ENCODE peak calls at places on chromosomes 11 and 22, in six cellular contexts. A is HepG2, H is HCT116, K is endothelial cell of umbilical vein, N is H1, U is stomach. X is an unnamed sample.

GRCh38 chr11:19715373-19715772 is 2.7 kb downstream of the NAV2 start:
- DNase-seq in N (no peak), A (no peak), H (no peak), U (no peak), K (peak), X (no peak)

GRCh38 chr11:80436547-80436946 is 995.7 kb upstream of the TENM4 start:
- DNase-seq in H (no peak), K (peak), U (no peak), N (no peak), A (no peak), X (no peak)

GRCh38 chr11:12285106-12285505 is 92.3 kb upstream of the PARVA start:
- DNase-seq in U (no peak), N (no peak), A (no peak), K (peak), H (no peak), X (no peak)

GRCh38 chr11:77370217-77370616 is 68.7 kb upstream of the GDPD4 start:
- DNase-seq in A (no peak), N (no peak), K (no peak), U (no peak), H (no peak), X (no peak)

GRCh38 chr11:70844387-70844786 is 408.0 kb downstream of the SHANK2 start:
- DNase-seq in N (no peak), H (no peak), A (no peak), K (no peak), U (no peak), X (no peak)

GRCh38 chr22:40044870-40045834 is 50.4 kb downstream of the FAM83F start:
- DNase-seq in N (peak), A (peak), H (no peak), K (peak), U (peak), X (no peak)

GRCh38 chr11:15123849-15124248 is 9.1 kb downstream of the INSC start:
- DNase-seq in U (no peak), H (peak), K (no peak), N (no peak), A (no peak), X (no peak)

GRCh38 chr11:19241260-19242183 is 777 bp upstream of the E2F8 start:
- DNase-seq in K (peak), U (no peak), N (peak), H (no peak), A (no peak), X (no peak)

GRCh38 chr11:65871811-65872548 is 620 bp downstream of the EFEMP2 start:
- DNase-seq in A (no peak), U (no peak), H (no peak), N (peak), K (peak), X (no peak)

GRCh38 chr11:28836285-28837081 is 728.3 kb downstream of the METTL15 start:
- DNase-seq in H (no peak), K (peak), U (no peak), A (peak), N (no peak), X (no peak)

GRCh38 chr11:112817376-112817775 is 143.8 kb upstream of the NCAM1 start:
- DNase-seq in A (no peak), N (no peak), K (no peak), H (no peak), U (no peak), X (no peak)

GRCh38 chr22:36334081-36334831 is 53.5 kb downstream of the MYH9 start:
- DNase-seq in K (no peak), A (no peak), U (no peak), N (no peak), H (no peak), X (peak)

GRCh38 chr22:32325416-32325801 is 32.3 kb upstream of the RFPL3 start:
- DNase-seq in A (no peak), H (no peak), K (no peak), N (no peak), U (peak), X (no peak)

GRCh38 chr11:346529-346928 is 22.8 kb upstream of the B4GALNT4 start:
- DNase-seq in U (no peak), N (no peak), K (no peak), H (no peak), A (no peak), X (no peak)

GRCh38 chr11:44004452-44004833 is 43.3 kb upstream of the ACCSL start:
- DNase-seq in K (no peak), N (no peak), U (peak), A (no peak), H (no peak), X (no peak)

GRCh38 chr11:2173150-2173693 is 1.6 kb upstream of the TH start:
- DNase-seq in H (no peak), U (no peak), A (no peak), K (no peak), N (peak), X (no peak)

GRCh38 chr11:65471410-65471762 is 27.5 kb upstream of the MALAT1 start:
- DNase-seq in N (peak), A (peak), U (peak), H (no peak), K (peak), X (peak)

GRCh38 chr11:68990995-68991780 is 10.4 kb upstream of the MRGPRD start:
- DNase-seq in A (no peak), N (no peak), H (no peak), K (no peak), U (no peak), X (no peak)

GRCh38 chr11:14320020-14320419 is 39.0 kb downstream of the RRAS2 start:
- DNase-seq in H (no peak), N (no peak), K (no peak), A (no peak), U (no peak), X (no peak)

GRCh38 chr11:75159081-75159953 is 8.4 kb downstream of the SLCO2B1 start:
- DNase-seq in H (no peak), K (no peak), A (peak), U (peak), N (no peak), X (no peak)

GRCh38 chr22:26894766-26895485 is 237.5 kb downstream of the MIAT start:
- DNase-seq in H (peak), K (peak), N (peak), A (peak), U (no peak), X (no peak)

GRCh38 chr11:26985941-26986340 is 8.0 kb upstream of the FIBIN start:
- DNase-seq in U (no peak), H (no peak), N (no peak), K (no peak), A (no peak), X (no peak)

GRCh38 chr22:47111626-47112373 is 349.4 kb downstream of the TBC1D22A start:
- DNase-seq in U (no peak), N (no peak), K (no peak), A (no peak), H (no peak), X (no peak)

GRCh38 chr11:2257023-2257700 is 13.2 kb downstream of the ASCL2 start:
- DNase-seq in K (no peak), A (no peak), H (no peak), U (peak), N (no peak), X (peak)

GRCh38 chr11:69231466-69232018 is 62.4 kb upstream of the MYEOV start:
- DNase-seq in K (no peak), U (peak), A (no peak), H (no peak), N (no peak), X (no peak)

GRCh38 chr11:125300791-125301218 is 136.3 kb downstream of the PKNOX2 start:
- DNase-seq in U (no peak), N (no peak), H (no peak), A (no peak), K (peak), X (peak)

GRCh38 chr11:108069947-108070346 is 51.4 kb upstream of the ACAT1 start:
- DNase-seq in A (no peak), U (no peak), N (no peak), H (no peak), K (peak), X (no peak)

GRCh38 chr22:37072673-37073072 is 21.1 kb downstream of the KCTD17 start:
- DNase-seq in U (no peak), N (no peak), H (no peak), K (no peak), A (no peak), X (no peak)

GRCh38 chr11:12430912-12431311 is 53.5 kb downstream of the PARVA start:
- DNase-seq in K (peak), H (no peak), U (peak), N (no peak), A (peak), X (peak)

GRCh38 chr11:86588566-86589090 is 83.8 kb downstream of the ME3 start:
- DNase-seq in H (no peak), U (no peak), A (no peak), K (peak), N (no peak), X (no peak)

GRCh38 chr11:117185739-117186430 is 7.3 kb downstream of the SIDT2 start:
- DNase-seq in N (no peak), A (no peak), U (peak), K (no peak), H (no peak), X (no peak)

GRCh38 chr11:7977251-7977917 is 9.8 kb upstream of the EIF3F start:
- DNase-seq in H (no peak), A (no peak), U (no peak), K (peak), N (no peak), X (no peak)

GRCh38 chr11:118921929-118922744 is 3.6 kb downstream of the BCL9L start:
- DNase-seq in H (no peak), U (peak), K (peak), A (peak), N (peak), X (peak)

GRCh38 chr22:42662114-42663021 is 13.2 kb upstream of the CYB5R3 start:
- DNase-seq in A (no peak), H (no peak), N (peak), U (peak), K (peak), X (peak)

GRCh38 chr11:109695696-109696095 is 273.7 kb downstream of the C11orf87 start:
- DNase-seq in K (no peak), H (no peak), N (no peak), U (no peak), A (no peak), X (no peak)
- H3K4me3 ChIP-seq in K (no peak), H (no peak), N (no peak), U (no peak), A (no peak), X (no peak)

DNA sequence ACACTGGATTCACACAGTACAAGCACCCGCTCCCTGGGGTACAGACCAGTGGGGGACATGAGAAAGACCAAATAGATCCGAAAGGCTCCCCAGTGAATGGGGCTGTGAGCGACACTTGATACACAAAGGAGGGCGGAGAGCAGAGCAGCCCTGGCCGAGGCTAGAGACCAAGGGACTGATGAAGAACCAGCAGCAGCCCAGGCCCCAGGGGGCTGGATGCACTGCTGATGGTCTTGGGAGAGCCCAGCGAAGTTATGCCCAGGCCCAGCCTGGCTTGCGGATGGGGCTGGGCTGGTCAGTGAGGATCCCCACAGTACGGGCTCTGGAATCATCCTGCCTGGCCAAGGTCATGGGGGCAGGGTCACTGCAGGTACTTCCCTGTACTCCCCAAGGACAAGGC is 23.2 kb downstream of the ARHGAP1 start:
- DNase-seq in N (no peak), K (no peak), A (no peak), U (no peak), H (no peak), X (no peak)
- TF ChIP-seq POLR2AphosphoS5 in N (no peak), K (no peak), A (no peak), U (no peak), H (no peak), X (no peak)

DNA sequence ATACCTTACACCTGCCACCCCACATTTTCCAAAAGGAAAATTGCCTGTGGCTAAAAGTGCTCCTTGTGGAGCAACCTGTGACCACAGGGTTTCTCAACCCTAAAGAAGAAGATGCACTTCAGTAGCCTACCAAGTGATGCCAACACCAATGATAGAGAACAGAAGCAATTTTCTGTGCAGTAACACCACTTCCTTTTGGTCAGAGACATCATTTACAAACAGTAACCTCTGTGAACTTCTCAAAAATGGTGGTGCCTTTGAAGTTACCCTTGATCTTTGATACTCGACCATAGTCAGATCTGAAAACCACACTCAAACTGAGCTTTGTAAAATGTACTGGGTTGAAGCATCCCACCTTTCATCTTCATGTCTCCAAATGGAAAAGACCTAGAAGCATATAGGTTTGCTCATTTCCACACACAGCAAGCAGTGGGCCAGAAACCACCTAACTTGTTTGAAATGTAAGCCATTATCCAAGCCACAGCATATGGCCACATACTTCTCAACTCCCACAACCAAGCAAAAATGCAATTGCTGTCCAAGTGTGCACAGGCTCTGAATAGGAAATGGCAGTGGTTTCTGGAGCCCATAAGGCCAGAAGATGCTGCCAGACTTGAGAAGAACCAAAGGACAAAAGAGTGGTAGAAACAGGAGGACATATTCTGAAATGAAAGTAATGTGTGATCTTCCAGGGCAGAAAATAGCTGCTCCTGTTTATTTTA is 24.3 kb downstream of the MPPED2 start:
- DNase-seq in U (no peak), N (no peak), H (no peak), A (no peak), K (no peak), X (no peak)
- H3K4me3 ChIP-seq in U (no peak), N (no peak), H (no peak), A (no peak), K (no peak), X (no peak)

GRCh38 chr11:61161190-61162091 is at the start of gene VPS37C:
- DNase-seq in A (peak), U (peak), H (peak), N (peak), K (peak), X (peak)
- TF ChIP-seq POLR2AphosphoS5 in A (peak), U (peak), H (peak), N (peak), K (peak), X (peak)

GRCh38 chr11:105070221-105070789 is 25.2 kb upstream of the CARD16 start:
- DNase-seq in H (no peak), A (no peak), U (no peak), N (no peak), K (no peak), X (no peak)

GRCh38 chr11:105073486-105074200 is 28.5 kb upstream of the CARD16 start:
- DNase-seq in N (no peak), H (no peak), U (no peak), A (no peak), K (peak), X (no peak)

GRCh38 chr11:105071060-105071732 is 26.1 kb upstream of the CARD16 start:
- DNase-seq in K (no peak), N (no peak), H (no peak), A (no peak), U (no peak), X (no peak)
- H3K4me3 ChIP-seq in K (no peak), N (no peak), H (no peak), A (no peak), U (no peak), X (no peak)

DNA sequence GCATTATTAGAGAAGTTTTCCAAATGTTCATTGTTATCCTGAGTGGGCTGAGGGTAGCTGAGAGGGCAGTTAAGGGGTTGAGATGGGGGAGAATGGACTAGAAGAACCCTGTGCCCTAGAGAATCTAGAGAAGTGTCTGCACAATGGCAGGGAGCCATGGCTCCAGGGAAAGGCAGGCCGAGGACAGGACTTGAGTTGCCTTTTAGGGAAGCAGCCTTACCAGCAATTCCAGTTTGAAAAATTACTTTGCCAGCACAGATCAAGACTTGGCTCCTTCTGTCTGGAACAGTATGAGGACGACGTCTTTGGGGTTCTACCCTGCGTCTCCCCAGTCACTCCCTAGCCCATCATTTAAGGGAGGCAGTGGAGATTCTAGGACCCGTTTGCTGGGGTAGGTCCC is 25.7 kb upstream of the MICAL3 start:
- DNase-seq in N (no peak), H (no peak), U (no peak), K (no peak), A (no peak), X (peak)
- TF ChIP-seq POLR2AphosphoS5 in N (no peak), H (no peak), U (no peak), K (no peak), A (no peak), X (peak)